ENCODE peak calls at places on chromosomes 2 and 18, in six cellular contexts. Q is body of pancreas, S is ovary, M is RWPE2, U is HL-60, A is adrenal gland. X is an unnamed sample.

GRCh38 chr2:56185101-56185581 is 1.4 kb downstream of the CCDC85A start:
- DNase-seq in A (no peak), S (no peak), U (no peak), Q (peak), M (no peak), X (peak)

GRCh38 chr18:23752796-23753195 is 63.5 kb downstream of the LAMA3 start:
- DNase-seq in S (no peak), U (no peak), A (no peak), M (no peak), Q (no peak), X (no peak)

GRCh38 chr2:54308186-54308585 is 52.2 kb upstream of the TSPYL6 start:
- DNase-seq in M (no peak), S (no peak), U (no peak), Q (no peak), A (no peak), X (no peak)

GRCh38 chr18:655445-655844 is 2.0 kb upstream of the TYMS start:
- DNase-seq in A (no peak), M (no peak), U (no peak), S (no peak), Q (no peak), X (no peak)

GRCh38 chr2:94996401-94997100 is 29.0 kb upstream of the MAL start:
- DNase-seq in Q (peak), A (no peak), M (no peak), U (no peak), S (no peak), X (peak)

GRCh38 chr2:219664958-219665357 is 37.5 kb downstream of the SLC4A3 start:
- DNase-seq in M (no peak), Q (no peak), A (no peak), U (no peak), S (peak), X (no peak)

GRCh38 chr18:10113156-10114022 is 199.6 kb downstream of the VAPA start:
- DNase-seq in U (peak), S (no peak), A (peak), Q (no peak), M (no peak), X (no peak)

GRCh38 chr2:149715005-149715592 is 127.5 kb upstream of the MMADHC start:
- DNase-seq in Q (no peak), A (no peak), M (no peak), U (no peak), S (no peak), X (peak)

GRCh38 chr2:39114771-39115170 is 6.1 kb downstream of the SOS1 start:
- DNase-seq in Q (no peak), S (no peak), M (no peak), U (no peak), A (no peak), X (no peak)

GRCh38 chr2:134120718-134121630 is 132.9 kb upstream of the MGAT5 start:
- DNase-seq in M (no peak), Q (peak), S (peak), U (no peak), A (peak), X (peak)

GRCh38 chr2:55239656-55240222 is 7.3 kb downstream of the RPS27A start:
- DNase-seq in S (no peak), M (no peak), Q (no peak), U (no peak), A (no peak), X (no peak)

GRCh38 chr2:36451512-36451911 is 95.9 kb downstream of the CRIM1 start:
- DNase-seq in M (no peak), Q (no peak), S (no peak), U (no peak), A (no peak), X (no peak)

GRCh38 chr2:24174851-24175277 is at the start of gene FAM228A:
- DNase-seq in A (no peak), S (no peak), Q (no peak), M (no peak), U (no peak), X (no peak)

GRCh38 chr2:15881120-15881433 is 59.3 kb upstream of the MYCN start:
- DNase-seq in Q (no peak), U (no peak), S (no peak), A (no peak), M (no peak), X (no peak)

GRCh38 chr2:111617804-111618576 is 266.0 kb downstream of the ANAPC1 start:
- DNase-seq in M (no peak), Q (no peak), U (peak), A (peak), S (no peak), X (no peak)

GRCh38 chr2:231241755-231242507 is 43.5 kb downstream of the ARMC9 start:
- DNase-seq in M (no peak), S (peak), Q (peak), A (peak), U (peak), X (no peak)

GRCh38 chr2:231246171-231246842 is 47.9 kb downstream of the ARMC9 start:
- DNase-seq in M (no peak), A (no peak), S (no peak), Q (no peak), U (no peak), X (no peak)

GRCh38 chr2:231243883-231244282 is 45.5 kb downstream of the ARMC9 start:
- DNase-seq in U (no peak), A (no peak), M (no peak), Q (no peak), S (no peak), X (no peak)

GRCh38 chr2:231245253-231246094 is 47.0 kb downstream of the ARMC9 start:
- DNase-seq in M (no peak), U (no peak), S (no peak), A (no peak), Q (peak), X (no peak)

DNA sequence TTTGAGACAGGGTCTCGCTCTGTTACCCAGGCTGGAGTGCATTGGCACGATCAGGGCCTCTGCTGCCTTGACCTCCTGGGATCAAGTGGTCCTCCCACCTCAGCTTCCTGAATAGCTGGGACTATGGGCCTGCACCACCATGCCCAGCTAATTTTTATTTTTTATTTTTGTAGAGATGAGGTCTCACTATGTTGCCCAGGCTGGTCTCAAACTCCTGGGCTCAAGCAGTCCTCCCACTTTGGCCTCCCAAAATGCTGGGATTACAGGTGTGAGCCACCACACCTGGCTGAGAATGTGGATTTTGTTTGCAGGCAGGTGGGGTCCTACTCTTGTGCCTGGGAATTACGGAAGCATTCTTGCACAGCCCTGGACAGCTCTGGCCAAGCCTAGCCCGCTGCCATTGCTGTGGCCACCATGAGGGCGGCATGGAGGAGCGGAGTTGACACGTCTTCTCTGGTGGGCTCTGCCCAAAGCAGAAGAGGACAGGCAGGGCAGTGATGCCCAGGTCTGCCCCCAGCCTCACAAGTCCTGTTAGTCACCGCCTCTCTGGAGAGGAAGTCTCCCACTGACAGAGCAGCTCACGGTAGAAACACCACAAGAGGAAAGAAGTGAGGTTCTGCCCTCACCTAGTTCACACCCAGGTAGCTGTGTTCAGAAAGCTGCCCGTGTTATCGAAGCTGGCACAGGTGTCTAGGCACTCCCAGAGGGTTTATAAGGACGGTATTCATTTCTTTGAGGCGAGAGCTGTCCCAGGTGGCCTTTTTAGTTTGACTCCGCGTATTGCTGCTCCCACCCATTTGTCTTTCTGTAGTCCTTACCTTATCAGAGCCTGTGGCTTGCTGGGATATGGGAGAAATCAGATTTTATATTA is 46.2 kb downstream of the ARMC9 start:
- DNase-seq in S (no peak), U (no peak), Q (no peak), M (no peak), A (no peak), X (no peak)
- H3K4me3 ChIP-seq in S (no peak), U (no peak), Q (no peak), M (no peak), A (no peak), X (no peak)

GRCh38 chr2:20487030-20487391 is 40.1 kb downstream of the RHOB start:
- DNase-seq in U (no peak), S (no peak), A (no peak), M (no peak), Q (no peak), X (no peak)

GRCh38 chr2:20487392-20488135 is 40.7 kb downstream of the RHOB start:
- DNase-seq in M (no peak), S (no peak), U (no peak), A (no peak), Q (no peak), X (no peak)

GRCh38 chr2:20485989-20486388 is 39.1 kb downstream of the RHOB start:
- DNase-seq in S (no peak), A (no peak), Q (no peak), U (no peak), M (no peak), X (no peak)

GRCh38 chr2:20485612-20485926 is 38.7 kb downstream of the RHOB start:
- DNase-seq in M (no peak), A (no peak), Q (no peak), S (no peak), U (no peak), X (no peak)

DNA sequence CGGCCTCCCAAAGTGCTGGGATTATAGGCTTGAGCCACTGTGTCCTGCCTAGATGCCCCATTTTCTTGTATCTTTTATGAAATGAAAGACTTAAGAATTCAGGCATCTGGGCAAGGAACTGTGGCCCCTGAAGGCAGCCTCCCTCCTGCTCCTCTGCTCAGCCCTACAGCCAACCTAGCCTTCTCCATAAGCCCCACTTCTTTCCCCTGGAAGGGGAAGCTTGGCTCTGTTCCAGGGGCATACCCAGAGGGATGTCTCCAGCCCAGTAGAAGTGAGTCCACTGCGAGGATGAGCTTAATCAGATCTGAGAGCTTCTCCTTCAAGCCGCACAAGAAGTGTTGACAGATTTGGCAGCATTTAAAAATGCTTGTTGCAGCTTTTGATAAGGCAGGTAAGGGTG is 39.7 kb downstream of the RHOB start:
- DNase-seq in A (no peak), U (no peak), S (no peak), Q (no peak), M (no peak), X (no peak)
- H3K27ac ChIP-seq in A (no peak), U (no peak), S (no peak), Q (no peak), M (no peak), X (no peak)

GRCh38 chr2:100870652-100871531 is 51.0 kb downstream of the NPAS2 start:
- DNase-seq in U (no peak), S (no peak), Q (no peak), M (no peak), A (no peak), X (no peak)

GRCh38 chr2:100869146-100869545 is 49.2 kb downstream of the NPAS2 start:
- DNase-seq in S (no peak), Q (no peak), M (no peak), A (no peak), U (no peak), X (no peak)

GRCh38 chr2:100865819-100866462 is 46.0 kb downstream of the NPAS2 start:
- DNase-seq in S (no peak), U (no peak), Q (no peak), A (no peak), M (no peak), X (no peak)

GRCh38 chr2:100868083-100868482 is 48.1 kb downstream of the NPAS2 start:
- DNase-seq in S (no peak), A (no peak), Q (no peak), M (no peak), U (no peak), X (no peak)
- H3K4me3 ChIP-seq in S (no peak), A (no peak), Q (no peak), M (no peak), U (no peak), X (no peak)

GRCh38 chr2:43280994-43281393 is 54.6 kb upstream of the ZFP36L2 start:
- DNase-seq in Q (no peak), U (no peak), A (no peak), M (no peak), S (no peak), X (no peak)

GRCh38 chr2:43276962-43277383 is 50.6 kb upstream of the ZFP36L2 start:
- DNase-seq in Q (peak), M (no peak), A (no peak), S (peak), U (no peak), X (no peak)

GRCh38 chr2:43276517-43276931 is 50.1 kb upstream of the ZFP36L2 start:
- DNase-seq in M (no peak), U (no peak), A (no peak), Q (peak), S (no peak), X (no peak)

GRCh38 chr2:43279317-43279840 is 53.0 kb upstream of the ZFP36L2 start:
- DNase-seq in A (no peak), Q (no peak), S (no peak), M (no peak), U (no peak), X (no peak)

DNA sequence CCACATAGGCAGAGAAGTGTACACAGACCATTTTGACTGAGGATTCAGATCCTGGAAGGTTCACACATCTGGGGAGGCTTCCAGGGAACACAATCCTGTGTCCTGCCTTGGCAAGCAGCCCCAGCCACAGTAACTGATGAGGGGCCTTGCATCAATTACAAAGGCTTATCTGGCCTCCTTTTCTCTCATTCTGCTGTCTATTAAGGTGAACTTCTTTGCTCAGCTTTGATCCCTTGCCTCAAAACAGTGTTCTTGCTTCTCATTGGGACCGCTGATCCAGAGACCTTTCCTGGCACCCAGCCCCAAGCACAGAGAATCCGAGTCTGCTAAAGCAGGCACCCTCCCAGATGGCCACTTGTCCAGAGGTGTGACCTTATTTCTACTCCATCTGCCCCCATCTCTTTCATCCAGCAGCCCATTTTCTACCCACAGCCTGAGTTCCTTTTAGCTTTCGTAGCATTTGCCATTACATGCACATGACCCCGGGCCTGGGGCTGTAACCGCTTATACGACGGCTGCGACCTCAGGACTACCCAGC is 52.3 kb upstream of the ZFP36L2 start:
- DNase-seq in M (no peak), A (no peak), Q (no peak), U (no peak), S (no peak), X (no peak)
- H3K27ac ChIP-seq in M (no peak), A (no peak), Q (no peak), U (no peak), S (no peak), X (no peak)

GRCh38 chr2:218001629-218002028 is 1.2 kb downstream of the TNS1 start:
- DNase-seq in Q (peak), M (no peak), A (no peak), S (no peak), U (no peak), X (no peak)
- H3K4me3 ChIP-seq in Q (peak), M (no peak), A (peak), S (peak), U (no peak), X (no peak)

X was measured in A673.